ENCODE peak calls at places on chromosome 12, in four cellular contexts. E is NCI-H1092; V is activated CD8-positive, alpha-beta memory T cell treated with anti-CD3 and anti-CD28 coated beads for 48 hours; X is HuH-7. F is an unnamed sample.

GRCh38 chr12:1542599-1542998 is 51.8 kb downstream of the FBXL14 start:
- DNase-seq in V (no peak), X (no peak), E (no peak), F (no peak)

GRCh38 chr12:132646850-132647249 is 28.3 kb downstream of the P2RX2 start:
- DNase-seq in X (no peak), E (no peak), V (no peak), F (no peak)

GRCh38 chr12:53775478-53776145 is 23.8 kb upstream of the CISTR start:
- DNase-seq in X (no peak), E (no peak), V (no peak), F (no peak)

GRCh38 chr12:68455676-68456345 is 123.6 kb upstream of the MDM1 start:
- DNase-seq in X (no peak), V (no peak), E (no peak), F (no peak)

GRCh38 chr12:63226792-63227463 is 75.9 kb upstream of the AVPR1A start:
- DNase-seq in E (no peak), X (no peak), V (no peak), F (no peak)

GRCh38 chr12:120584343-120585149 is 3.3 kb upstream of the POP5 start:
- DNase-seq in E (no peak), X (peak; percentile 34), V (peak; percentile 20), F (no peak)

GRCh38 chr12:104910196-104910840 is 47.8 kb downstream of the SLC41A2 start:
- DNase-seq in X (no peak), E (no peak), V (no peak), F (peak; percentile 24)

GRCh38 chr12:57487055-57487596 is 742 bp upstream of the MARS1 start:
- DNase-seq in E (no peak), V (no peak), X (no peak), F (no peak)

GRCh38 chr12:41106315-41106714 is 81.8 kb upstream of the PDZRN4 start:
- DNase-seq in V (no peak), E (no peak), X (no peak), F (no peak)

GRCh38 chr12:65881348-65881961 is 57.2 kb downstream of the HMGA2 start:
- DNase-seq in X (no peak), V (no peak), E (no peak), F (no peak)

GRCh38 chr12:26841085-26841484 is 8.1 kb upstream of the ITPR2 start:
- DNase-seq in E (no peak), V (no peak), X (no peak), F (no peak)

GRCh38 chr12:122167328-122167925 is 6.6 kb downstream of the IL31 start:
- DNase-seq in X (no peak), E (no peak), V (no peak), F (no peak)

GRCh38 chr12:117155278-117156060 is 34.8 kb downstream of the FBXO21 start:
- DNase-seq in V (peak; percentile 57), E (peak; percentile 34), X (peak; percentile 81), F (no peak)

GRCh38 chr12:88471641-88472040 is 108.6 kb downstream of the KITLG start:
- DNase-seq in X (no peak), E (no peak), V (no peak), F (peak; percentile 48)

GRCh38 chr12:122062832-122063690 is 15.5 kb upstream of the MLXIP start:
- DNase-seq in E (no peak), V (no peak), X (peak; percentile 40), F (peak; percentile 61)

GRCh38 chr12:89479982-89480381 is 44.6 kb downstream of the GALNT4 start:
- DNase-seq in V (no peak), E (no peak), X (no peak), F (no peak)

GRCh38 chr12:46492471-46493351 is 120.1 kb upstream of the SLC38A2 start:
- DNase-seq in E (no peak), X (no peak), V (no peak), F (peak; percentile 87)

GRCh38 chr12:106974525-106974924 is 12.4 kb downstream of the MTERF2 start:
- DNase-seq in E (no peak), X (peak; percentile 29), V (no peak), F (no peak)

GRCh38 chr12:22101749-22102243 is 55.8 kb downstream of the CMAS start:
- DNase-seq in X (no peak), V (no peak), E (no peak), F (peak; percentile 74)

GRCh38 chr12:124110372-124110883 is 137.4 kb downstream of the ZNF664 start:
- DNase-seq in E (no peak), X (no peak), V (no peak), F (no peak)

GRCh38 chr12:32400114-32400672 is 835 bp downstream of the FGD4 start:
- DNase-seq in E (no peak), X (peak; percentile 70), V (no peak), F (no peak)

F was measured in brain microvascular endothelial cell.